ENCODE peak calls at places on chromosomes 5 and 9, in six cellular contexts. J, S, U, B, L and V are unnamed samples.

GRCh38 chr5:142938201-142938600 is 168.0 kb downstream of the ARHGAP26 start:
- DNase-seq in J (no peak), U (no peak), S (no peak), B (no peak), L (peak), V (no peak)

GRCh38 chr5:88659529-88660325 is 223.3 kb downstream of the MEF2C start:
- DNase-seq in S (no peak), B (no peak), U (no peak), L (no peak), J (no peak), V (no peak)

GRCh38 chr9:115292584-115293271 is 174.8 kb upstream of the TNC start:
- DNase-seq in L (no peak), B (no peak), U (no peak), J (no peak), S (no peak), V (no peak)

GRCh38 chr5:121319292-121319691 is 532.4 kb upstream of the FTMT start:
- DNase-seq in L (no peak), S (no peak), J (no peak), B (no peak), U (no peak), V (no peak)

GRCh38 chr5:19564036-19564435 is 424.0 kb downstream of the CDH18 start:
- DNase-seq in L (no peak), B (no peak), S (no peak), J (no peak), U (no peak), V (no peak)

GRCh38 chr5:42656661-42657035 is 100.0 kb upstream of the CCDC152 start:
- DNase-seq in S (no peak), U (no peak), L (peak), J (peak), B (no peak), V (peak)

GRCh38 chr9:38360880-38361836 is 31.3 kb upstream of the ALDH1B1 start:
- DNase-seq in S (no peak), U (no peak), B (no peak), L (no peak), J (no peak), V (peak)

GRCh38 chr5:152505442-152506042 is 100.5 kb upstream of the NMUR2 start:
- DNase-seq in U (peak), B (no peak), J (peak), S (peak), L (peak), V (peak)

GRCh38 chr5:134547579-134547978 is 22.1 kb downstream of the JADE2 start:
- DNase-seq in B (no peak), U (peak), L (peak), J (peak), S (no peak), V (no peak)

GRCh38 chr5:142779163-142779562 is 9.0 kb downstream of the ARHGAP26 start:
- DNase-seq in J (no peak), U (peak), B (no peak), S (no peak), L (peak), V (peak)

GRCh38 chr9:18072967-18073366 is 401.0 kb upstream of the ADAMTSL1 start:
- DNase-seq in L (no peak), S (no peak), J (no peak), U (no peak), B (no peak), V (no peak)

GRCh38 chr9:95311956-95312355 is 5.6 kb downstream of the FANCC start:
- DNase-seq in B (no peak), J (no peak), S (no peak), U (no peak), L (no peak), V (no peak)

GRCh38 chr9:17003576-17004240 is 131.1 kb upstream of the CNTLN start:
- DNase-seq in B (no peak), L (peak), J (peak), S (no peak), U (no peak), V (peak)

GRCh38 chr5:59412428-59412827 is 481.1 kb downstream of the PDE4D start:
- DNase-seq in J (no peak), U (no peak), L (no peak), B (no peak), S (no peak), V (no peak)

GRCh38 chr5:108084105-108084504 is 297.8 kb downstream of the FBXL17 start:
- DNase-seq in U (no peak), S (no peak), B (no peak), L (peak), J (peak), V (no peak)

GRCh38 chr5:81140942-81141341 is 92.2 kb upstream of the CKMT2 start:
- DNase-seq in U (peak), J (no peak), B (no peak), L (peak), S (no peak), V (no peak)

GRCh38 chr5:175281714-175282113 is 162.3 kb downstream of the DRD1 start:
- DNase-seq in U (no peak), L (no peak), B (no peak), J (no peak), S (no peak), V (no peak)

GRCh38 chr5:137621861-137622823 is 113.7 kb downstream of the KLHL3 start:
- DNase-seq in U (peak), L (peak), B (peak), S (no peak), J (peak), V (peak)

GRCh38 chr9:93996863-93997262 is 41.7 kb upstream of the BARX1 start:
- DNase-seq in S (no peak), U (no peak), L (no peak), B (no peak), J (peak), V (no peak)

GRCh38 chr5:90557871-90558270 is 726 bp upstream of the ADGRV1 start:
- DNase-seq in B (no peak), L (no peak), J (peak), S (no peak), U (no peak), V (no peak)

GRCh38 chr5:133298447-133298846 is 246.6 kb downstream of the HSPA4 start:
- DNase-seq in J (no peak), L (no peak), S (peak), U (no peak), B (no peak), V (no peak)

GRCh38 chr9:129752915-129753724 is at the start of gene PTGES:
- DNase-seq in L (peak), J (peak), S (peak), B (no peak), U (peak), V (peak)

GRCh38 chr9:131598121-131598520 is 52.8 kb downstream of the PRRT1B start:
- DNase-seq in B (no peak), S (no peak), L (no peak), U (peak), J (no peak), V (no peak)

GRCh38 chr9:125203259-125203658 is 2.9 kb downstream of the RABEPK start:
- DNase-seq in J (no peak), U (no peak), S (no peak), L (no peak), B (no peak), V (no peak)

GRCh38 chr5:169636477-169637084 is 494 bp upstream of the DOCK2 start:
- DNase-seq in U (no peak), J (no peak), B (no peak), L (no peak), S (no peak), V (no peak)

GRCh38 chr5:125411163-125412050 is 665.0 kb upstream of the ZNF608 start:
- DNase-seq in L (peak), U (no peak), B (no peak), J (no peak), S (no peak), V (peak)

GRCh38 chr5:172437445-172438303 is 16.7 kb downstream of the SH3PXD2B start:
- DNase-seq in U (peak), L (peak), J (peak), B (no peak), S (no peak), V (peak)

GRCh38 chr9:111037744-111038335 is 430 bp downstream of the LPAR1 start:
- DNase-seq in S (no peak), B (no peak), J (peak), L (peak), U (peak), V (peak)

GRCh38 chr9:75451505-75451904 is 363.2 kb downstream of the OSTF1 start:
- DNase-seq in L (no peak), J (no peak), U (no peak), B (no peak), S (no peak), V (no peak)

GRCh38 chr5:76372320-76373054 is 30.6 kb upstream of the IQGAP2 start:
- DNase-seq in L (peak), U (no peak), S (no peak), J (peak), B (no peak), V (peak)

GRCh38 chr5:18314192-18314778 is 680.0 kb downstream of the TAF11L14 start:
- DNase-seq in S (no peak), L (peak), B (no peak), U (no peak), J (peak), V (peak)

GRCh38 chr9:72396247-72397091 is 31.5 kb upstream of the ZFAND5 start:
- DNase-seq in B (no peak), U (no peak), S (no peak), L (peak), J (peak), V (peak)

GRCh38 chr5:174412941-174413340 is 311.4 kb upstream of the MSX2 start:
- DNase-seq in B (no peak), S (no peak), U (no peak), L (no peak), J (no peak), V (no peak)

GRCh38 chr9:131411719-131412681 is 18.1 kb downstream of the PRRC2B start:
- DNase-seq in S (no peak), B (no peak), J (no peak), L (no peak), U (no peak), V (no peak)

GRCh38 chr9:26326473-26327044 is 566.0 kb downstream of the CAAP1 start:
- DNase-seq in U (no peak), L (peak), J (peak), S (no peak), B (no peak), V (peak)

GRCh38 chr9:125650271-125650737 is 56.7 kb downstream of the MAPKAP1 start:
- DNase-seq in U (no peak), L (peak), J (peak), S (no peak), B (no peak), V (no peak)

GRCh38 chr9:2486988-2487387 is 134.6 kb upstream of the VLDLR start:
- DNase-seq in S (no peak), B (no peak), J (no peak), L (peak), U (no peak), V (peak)

GRCh38 chr5:96661841-96662724 is at the start of gene CAST:
- DNase-seq in S (peak), U (peak), L (peak), B (peak), J (peak), V (peak)

GRCh38 chr9:7613931-7614330 is 185.6 kb downstream of the DMAC1 start:
- DNase-seq in S (no peak), J (no peak), B (no peak), U (no peak), L (no peak), V (no peak)

GRCh38 chr9:7615344-7615743 is 184.2 kb downstream of the DMAC1 start:
- DNase-seq in L (no peak), S (no peak), J (no peak), B (no peak), U (no peak), V (no peak)
- H3K4me3 ChIP-seq in L (no peak), S (no peak), J (no peak), B (no peak), U (no peak), V (no peak)

GRCh38 chr5:171226096-171226495 is 83.0 kb upstream of the TLX3 start:
- DNase-seq in U (no peak), B (no peak), J (peak), S (no peak), L (no peak), V (no peak)
- TF ChIP-seq CTCF in U (no peak), B (no peak), J (peak), S (no peak), L (peak), V (peak)

DNA sequence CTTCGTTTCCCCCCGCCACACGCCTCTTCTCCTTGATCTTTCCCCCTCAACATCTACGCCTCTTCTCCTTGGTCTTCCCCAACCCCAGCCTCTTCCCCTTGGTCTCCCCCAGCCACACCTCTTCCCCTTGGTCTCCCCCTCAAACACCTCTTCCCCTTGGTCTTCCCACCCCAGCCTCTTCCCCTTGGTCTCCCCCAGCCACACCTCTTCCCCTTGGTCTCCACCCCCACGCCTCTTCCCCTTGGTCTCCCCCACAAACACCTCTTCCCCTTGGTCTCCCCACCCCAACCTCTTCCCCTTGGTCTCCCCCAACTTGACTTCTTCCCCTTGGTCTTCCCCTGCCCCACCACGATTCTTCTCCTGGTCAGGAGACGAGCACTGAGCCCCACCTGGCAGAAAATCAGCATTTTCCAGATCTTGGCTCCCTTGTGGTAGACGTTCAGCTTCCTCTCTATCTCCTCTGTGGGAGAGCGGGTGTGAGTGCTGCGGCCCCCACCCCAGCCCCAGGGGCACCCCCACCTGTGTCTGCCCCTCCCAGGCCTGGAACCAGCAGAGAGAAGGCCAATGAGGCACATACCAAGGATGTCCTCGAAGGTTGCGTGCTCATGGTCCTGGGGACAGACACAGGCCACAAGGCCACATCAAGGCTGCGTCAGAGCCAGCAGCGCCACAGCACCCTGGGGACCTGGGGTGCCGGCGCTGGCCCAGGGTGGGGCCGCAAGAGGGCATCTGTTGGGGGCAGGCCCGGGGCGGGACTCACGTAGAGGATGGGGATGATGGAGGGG is 7.0 kb downstream of the NSMF start:
- DNase-seq in J (no peak), U (peak), S (no peak), B (no peak), L (no peak), V (no peak)
- H3K4me3 ChIP-seq in J (no peak), U (no peak), S (no peak), B (no peak), L (no peak), V (no peak)

GRCh38 chr9:89109666-89110065 is 69.0 kb downstream of the SHC3 start:
- DNase-seq in B (no peak), L (no peak), U (no peak), S (no peak), J (no peak), V (no peak)
- TF ChIP-seq CTCF in B (no peak), L (no peak), U (no peak), S (no peak), J (no peak), V (no peak)

GRCh38 chr9:119349548-119349947 is 19.7 kb downstream of the BRINP1 start:
- DNase-seq in B (no peak), J (no peak), S (no peak), L (no peak), U (no peak), V (peak)
- H3K4me3 ChIP-seq in B (peak), J (no peak), S (no peak), L (no peak), U (no peak), V (peak)

DNA sequence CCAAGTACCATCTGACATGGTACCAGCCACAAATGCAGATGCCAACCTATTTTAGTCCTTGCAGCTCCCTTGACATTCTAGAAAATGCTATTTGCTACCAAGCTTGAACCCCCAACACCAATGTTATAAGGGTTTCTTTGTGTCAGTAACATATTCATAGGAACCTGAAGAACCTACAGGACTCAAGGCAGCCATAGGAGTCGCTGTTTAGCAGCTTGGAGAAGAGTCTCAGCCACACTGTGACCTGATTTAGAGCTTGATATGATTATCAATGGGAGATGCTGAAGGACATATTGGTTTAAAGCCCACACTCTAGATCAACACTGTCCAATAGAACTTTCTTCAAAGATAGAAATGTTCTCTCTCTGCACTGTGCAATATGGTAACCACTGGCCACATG is 6.4 kb upstream of the ZFR start:
- DNase-seq in B (no peak), L (no peak), U (no peak), S (no peak), J (peak), V (no peak)
- TF ChIP-seq CTCF in B (no peak), L (peak), U (no peak), S (no peak), J (peak), V (peak)

GRCh38 chr9:101027246-101027645 is 1.3 kb upstream of the PLPPR1 start:
- DNase-seq in B (no peak), S (no peak), J (no peak), U (no peak), L (no peak), V (no peak)

GRCh38 chr9:101027733-101028345 is 688 bp upstream of the PLPPR1 start:
- DNase-seq in B (no peak), U (no peak), J (no peak), S (no peak), L (no peak), V (no peak)

GRCh38 chr9:101029300-101030021 is 934 bp downstream of the PLPPR1 start:
- DNase-seq in J (no peak), U (no peak), S (no peak), L (no peak), B (no peak), V (no peak)

GRCh38 chr9:101030022-101030391 is 1.5 kb downstream of the PLPPR1 start:
- DNase-seq in B (no peak), S (no peak), J (no peak), U (no peak), L (no peak), V (no peak)

DNA sequence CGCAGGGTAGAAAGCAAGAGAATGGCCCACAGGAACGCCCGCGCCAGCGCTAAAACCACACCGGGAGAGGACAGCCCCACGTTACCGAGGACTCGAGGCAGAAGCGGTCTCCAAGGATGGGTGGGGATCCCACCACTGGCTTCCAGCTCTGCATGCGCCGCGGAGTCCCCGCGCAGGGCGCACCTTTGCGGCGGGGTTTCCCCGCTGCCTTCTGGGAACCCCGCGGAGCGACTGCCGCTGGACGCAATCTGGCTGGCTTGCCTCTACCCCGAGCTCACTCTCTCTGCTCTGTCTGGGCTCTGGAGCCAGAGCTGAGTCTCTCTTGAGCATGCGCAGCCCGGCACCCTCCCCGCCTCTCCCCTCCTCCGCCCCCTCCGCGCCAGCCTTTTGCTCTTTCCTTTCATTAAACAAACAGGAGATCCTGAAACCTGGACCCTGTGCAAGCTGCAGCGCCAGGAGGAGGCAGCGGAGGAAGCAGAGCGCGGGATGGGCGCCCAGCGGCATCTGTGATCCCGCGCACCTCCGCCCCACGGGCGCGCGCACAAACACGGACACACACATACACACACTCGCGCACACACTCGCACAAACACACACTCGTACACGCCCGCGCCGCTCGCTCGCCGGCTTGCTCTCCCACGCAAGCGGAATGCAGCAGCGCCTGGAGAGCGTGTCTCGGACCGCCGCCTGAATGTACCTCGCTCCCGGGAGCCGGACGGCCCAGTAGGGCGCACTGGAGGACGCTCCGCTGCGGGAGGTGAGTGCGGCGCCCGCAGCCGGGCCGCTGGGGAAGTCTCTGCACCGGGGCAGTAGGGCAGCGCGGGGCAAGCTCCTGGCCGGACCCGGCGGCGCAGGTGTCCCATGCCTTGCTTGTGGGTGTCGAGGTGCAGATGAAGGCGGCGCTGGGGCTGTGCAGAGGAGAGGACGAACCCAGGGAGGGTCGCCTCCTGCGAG is at the start of gene PLPPR1:
- DNase-seq in B (no peak), J (no peak), S (no peak), U (peak), L (peak), V (peak)
- H3K4me3 ChIP-seq in B (peak), J (no peak), S (no peak), U (peak), L (peak), V (peak)